ENCODE peak calls at places on chromosome 17, in eight cellular contexts. O, F, B, Q, W, I, S and X are unnamed samples.

GRCh38 chr17:37220609-37220953 is 155.2 kb upstream of the C17orf78 start:
- DNase-seq in O (peak), F (peak), B (no peak), Q (no peak), W (peak), I (peak), S (no peak), X (no peak)

GRCh38 chr17:29143894-29144293 is 36.3 kb downstream of the MYO18A start:
- DNase-seq in O (peak), F (peak), B (no peak), Q (peak), W (no peak), I (peak), S (no peak), X (no peak)

GRCh38 chr17:9472541-9472940 is 103.1 kb downstream of the STX8 start:
- DNase-seq in O (no peak), F (peak), B (no peak), Q (no peak), W (no peak), I (no peak), S (no peak), X (no peak)

GRCh38 chr17:65762973-65763372 is 201.5 kb upstream of the AXIN2 start:
- DNase-seq in O (no peak), F (no peak), B (no peak), Q (no peak), W (no peak), I (no peak), S (no peak), X (no peak)

GRCh38 chr17:82752371-82753200 is 721 bp downstream of the TBCD start:
- DNase-seq in O (no peak), F (peak), B (no peak), Q (peak), W (no peak), I (peak), S (no peak), X (no peak)

GRCh38 chr17:82888583-82889495 is 49.0 kb upstream of the ZNF750 start:
- DNase-seq in O (no peak), F (no peak), B (no peak), Q (no peak), W (no peak), I (no peak), S (peak), X (no peak)

GRCh38 chr17:76262732-76263344 is 2.3 kb upstream of the UBALD2 start:
- DNase-seq in O (peak), F (no peak), B (no peak), Q (no peak), W (no peak), I (peak), S (peak), X (no peak)

GRCh38 chr17:35569405-35569804 is 8.8 kb upstream of the SLFN14 start:
- DNase-seq in O (no peak), F (no peak), B (no peak), Q (no peak), W (no peak), I (no peak), S (no peak), X (no peak)

GRCh38 chr17:9024497-9024896 is 3.2 kb downstream of the NTN1 start:
- DNase-seq in O (no peak), F (no peak), B (no peak), Q (no peak), W (no peak), I (no peak), S (no peak), X (no peak)

GRCh38 chr17:31093866-31094599 is 744 bp upstream of the NF1 start:
- DNase-seq in O (no peak), F (no peak), B (no peak), Q (no peak), W (no peak), I (no peak), S (no peak), X (no peak)

GRCh38 chr17:10243905-10244844 is 45.8 kb upstream of the GAS7 start:
- DNase-seq in O (no peak), F (peak), B (no peak), Q (no peak), W (no peak), I (no peak), S (no peak), X (no peak)

GRCh38 chr17:47847341-47848197 is 3.4 kb downstream of the SP6 start:
- DNase-seq in O (peak), F (peak), B (no peak), Q (no peak), W (no peak), I (no peak), S (no peak), X (no peak)

GRCh38 chr17:67365762-67366192 is 600 bp downstream of the PSMD12 start:
- DNase-seq in O (no peak), F (peak), B (peak), Q (peak), W (no peak), I (no peak), S (no peak), X (no peak)

GRCh38 chr17:3526491-3526890 is 31.1 kb downstream of the TRPV3 start:
- DNase-seq in O (no peak), F (no peak), B (no peak), Q (no peak), W (no peak), I (no peak), S (no peak), X (no peak)

GRCh38 chr17:41486809-41487530 is 2.7 kb downstream of the KRT36 start:
- DNase-seq in O (peak), F (no peak), B (no peak), Q (no peak), W (peak), I (peak), S (no peak), X (no peak)

GRCh38 chr17:47978324-47978723 is 7.4 kb downstream of the CDK5RAP3 start:
- DNase-seq in O (peak), F (peak), B (peak), Q (peak), W (peak), I (peak), S (no peak), X (no peak)

GRCh38 chr17:4559139-4559791 is 1.1 kb downstream of the GGT6 start:
- DNase-seq in O (no peak), F (no peak), B (no peak), Q (no peak), W (no peak), I (no peak), S (no peak), X (no peak)

GRCh38 chr17:68020451-68020779 is 15.1 kb upstream of the KPNA2 start:
- DNase-seq in O (no peak), F (no peak), B (no peak), Q (no peak), W (no peak), I (no peak), S (peak), X (no peak)

GRCh38 chr17:238964-239259 is 57.5 kb upstream of the DOC2B start:
- DNase-seq in O (no peak), F (no peak), B (no peak), Q (no peak), W (no peak), I (no peak), S (no peak), X (no peak)

GRCh38 chr17:50902768-50903353 is 36.7 kb upstream of the TOB1 start:
- DNase-seq in O (no peak), F (no peak), B (no peak), Q (no peak), W (no peak), I (no peak), S (no peak), X (no peak)

GRCh38 chr17:68972119-68972704 is 17.0 kb upstream of the ABCA8 start:
- DNase-seq in O (no peak), F (peak), B (peak), Q (peak), W (no peak), I (no peak), S (no peak), X (peak)

GRCh38 chr17:45296003-45296832 is 20.6 kb downstream of the MAP3K14 start:
- DNase-seq in O (no peak), F (peak), B (no peak), Q (no peak), W (no peak), I (no peak), S (no peak), X (no peak)

GRCh38 chr17:66764559-66764958 is 70.4 kb upstream of the CACNG5 start:
- DNase-seq in O (no peak), F (no peak), B (no peak), Q (no peak), W (no peak), I (no peak), S (peak), X (no peak)

GRCh38 chr17:69960755-69961154 is 114.3 kb upstream of the KCNJ16 start:
- DNase-seq in O (no peak), F (no peak), B (no peak), Q (no peak), W (no peak), I (no peak), S (no peak), X (no peak)

GRCh38 chr17:10683853-10684252 is 13.5 kb downstream of the SCO1 start:
- DNase-seq in O (no peak), F (peak), B (peak), Q (peak), W (no peak), I (no peak), S (no peak), X (peak)

GRCh38 chr17:55383771-55384679 is 37.6 kb downstream of the MMD start:
- DNase-seq in O (no peak), F (no peak), B (no peak), Q (no peak), W (no peak), I (no peak), S (no peak), X (no peak)

GRCh38 chr17:65694601-65695000 is 133.2 kb upstream of the AXIN2 start:
- DNase-seq in O (no peak), F (no peak), B (no peak), Q (no peak), W (no peak), I (no peak), S (no peak), X (no peak)

GRCh38 chr17:67582632-67583230 is 135.0 kb upstream of the NOL11 start:
- DNase-seq in O (no peak), F (no peak), B (peak), Q (no peak), W (no peak), I (no peak), S (peak), X (no peak)

GRCh38 chr17:45336390-45337182 is 19.8 kb upstream of the MAP3K14 start:
- DNase-seq in O (no peak), F (no peak), B (no peak), Q (no peak), W (no peak), I (no peak), S (no peak), X (no peak)

GRCh38 chr17:81445642-81446500 is 50.6 kb downstream of the BAHCC1 start:
- DNase-seq in O (no peak), F (no peak), B (no peak), Q (peak), W (no peak), I (no peak), S (no peak), X (no peak)

GRCh38 chr17:44363613-44364159 is at the start of gene FAM171A2:
- DNase-seq in O (peak), F (peak), B (no peak), Q (peak), W (peak), I (peak), S (peak), X (no peak)

GRCh38 chr17:14143678-14144077 is 74.4 kb downstream of the COX10 start:
- DNase-seq in O (no peak), F (no peak), B (no peak), Q (peak), W (no peak), I (no peak), S (peak), X (no peak)